ENCODE peak calls at places on chromosomes 4 and X, in six cellular contexts. A is WTC11, F is right lobe of liver, V is IMR-90, D is fibroblast of mammary gland, X is cardiac muscle cell. O is an unnamed sample.

GRCh38 chr4:156362581-156362980 is 408.9 kb upstream of the CTSO start:
- DNase-seq in A (no peak), F (no peak), V (peak; percentile 62), D (peak; percentile 50), X (peak; percentile 3), O (no peak)

GRCh38 chrX:39709364-39709763 is 388.4 kb downstream of the BCOR start:
- DNase-seq in A (no peak), F (no peak), V (no peak), D (no peak), X (no peak), O (no peak)

GRCh38 chrX:70970482-70970999 is 39.6 kb upstream of the SLC7A3 start:
- DNase-seq in A (no peak), F (no peak), V (peak; percentile 16), D (peak; percentile 25), X (peak; percentile 36), O (no peak)

GRCh38 chrX:136210243-136210642 is 41.0 kb downstream of the MAP7D3 start:
- DNase-seq in A (no peak), F (no peak), V (no peak), D (no peak), X (peak; percentile 29), O (no peak)

GRCh38 chr4:39045791-39046221 is 13.6 kb upstream of the TMEM156 start:
- DNase-seq in A (no peak), F (peak; percentile 38), V (peak; percentile 21), D (no peak), X (peak; percentile 47), O (no peak)

GRCh38 chr4:98519268-98519993 is 139.0 kb downstream of the TSPAN5 start:
- DNase-seq in A (no peak), F (no peak), V (peak; percentile 76), D (peak; percentile 72), X (peak; percentile 87), O (no peak)

GRCh38 chr4:145098675-145099037 is 545 bp downstream of the ABCE1 start:
- DNase-seq in A (no peak), F (no peak), V (peak; percentile 66), D (peak; percentile 75), X (peak; percentile 57), O (peak; percentile 37)

GRCh38 chr4:766152-766515 is 59.8 kb downstream of the CPLX1 start:
- DNase-seq in A (no peak), F (no peak), V (peak; percentile 56), D (peak; percentile 71), X (peak; percentile 33), O (no peak)

GRCh38 chr4:79227896-79228295 is 98.0 kb downstream of the NAA11 start:
- DNase-seq in A (no peak), F (no peak), V (no peak), D (peak; percentile 8), X (peak; percentile 70), O (no peak)

GRCh38 chrX:16469870-16470269 is 180.1 kb upstream of the S100G start:
- DNase-seq in A (peak; percentile 29), F (no peak), V (no peak), D (no peak), X (no peak), O (no peak)

GRCh38 chr4:140144937-140145336 is 9.0 kb downstream of the MAML3 start:
- DNase-seq in A (no peak), F (no peak), V (no peak), D (no peak), X (no peak), O (no peak)
- TF ChIP-seq CTCF in A (no peak), F (no peak), V (no peak), D (no peak), X (no peak), O (no peak)

GRCh38 chrX:139091086-139091485 is 379.6 kb upstream of the FGF13 start:
- DNase-seq in A (no peak), F (no peak), V (no peak), D (no peak), X (no peak), O (no peak)
- TF ChIP-seq CTCF in A (no peak), F (no peak), V (no peak), D (no peak), X (no peak), O (no peak)

DNA sequence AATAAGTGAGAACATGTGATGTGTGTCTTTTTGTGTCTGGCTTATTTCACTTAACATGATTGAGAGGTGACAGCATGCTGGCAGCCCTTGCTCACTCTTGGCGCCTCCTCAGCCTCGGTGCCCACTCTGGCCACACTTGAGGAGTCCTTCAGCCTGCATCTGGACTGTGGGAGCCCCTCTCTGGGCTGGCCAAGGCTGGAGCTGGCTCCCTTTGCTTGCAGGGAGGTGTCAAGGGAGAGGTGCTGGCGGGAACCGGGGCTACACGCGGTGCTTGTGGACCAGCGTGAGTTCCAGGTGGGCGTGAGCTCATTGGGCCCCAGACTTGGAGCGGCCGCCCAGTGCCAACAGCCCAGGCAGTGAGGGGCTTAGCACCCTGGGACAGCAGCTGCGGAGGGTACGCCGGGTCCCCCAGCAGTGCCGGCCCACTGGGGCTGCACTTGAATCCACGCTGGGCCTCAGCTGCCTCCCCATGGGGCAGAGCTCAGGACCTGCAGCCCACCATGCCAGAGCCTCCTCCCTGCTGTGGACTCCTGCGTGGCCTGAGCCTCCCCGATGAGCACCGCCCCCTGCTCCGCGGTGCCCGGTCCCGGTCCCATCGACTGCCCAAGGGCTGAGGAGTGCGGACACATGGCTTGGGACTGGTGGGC is 658.6 kb downstream of the GRXCR1 start:
- DNase-seq in A (no peak), F (no peak), V (no peak), D (no peak), X (no peak), O (no peak)
- TF ChIP-seq CTCF in A (no peak), F (no peak), V (no peak), D (no peak), X (no peak), O (no peak)

GRCh38 chr4:122762966-122763716 is 30.6 kb downstream of the BBS12 start:
- DNase-seq in A (no peak), F (no peak), V (no peak), D (no peak), X (no peak), O (no peak)

GRCh38 chr4:122755675-122756074 is 23.2 kb downstream of the BBS12 start:
- DNase-seq in A (no peak), F (no peak), V (no peak), D (no peak), X (no peak), O (no peak)

GRCh38 chr4:122758033-122758432 is 25.5 kb downstream of the BBS12 start:
- DNase-seq in A (no peak), F (no peak), V (peak; percentile 51), D (peak; percentile 57), X (peak; percentile 58), O (peak; percentile 22)

GRCh38 chr4:122762520-122762919 is 30.0 kb downstream of the BBS12 start:
- DNase-seq in A (no peak), F (no peak), V (no peak), D (no peak), X (no peak), O (no peak)

GRCh38 chr4:122759639-122760310 is 27.3 kb downstream of the BBS12 start:
- DNase-seq in A (no peak), F (no peak), V (peak; percentile 46), D (peak; percentile 40), X (peak; percentile 39), O (no peak)
- TF ChIP-seq CTCF in A (peak; percentile 12), F (no peak), V (peak; percentile 55), D (peak; percentile 65), X (peak; percentile 58), O (no peak)

GRCh38 chr4:124943938-124944337 is 231.4 kb upstream of the ANKRD50 start:
- DNase-seq in A (no peak), F (no peak), V (no peak), D (no peak), X (no peak), O (no peak)
- TF ChIP-seq CTCF in A (peak; percentile 13), F (no peak), V (no peak), D (no peak), X (no peak), O (peak; percentile 11)

DNA sequence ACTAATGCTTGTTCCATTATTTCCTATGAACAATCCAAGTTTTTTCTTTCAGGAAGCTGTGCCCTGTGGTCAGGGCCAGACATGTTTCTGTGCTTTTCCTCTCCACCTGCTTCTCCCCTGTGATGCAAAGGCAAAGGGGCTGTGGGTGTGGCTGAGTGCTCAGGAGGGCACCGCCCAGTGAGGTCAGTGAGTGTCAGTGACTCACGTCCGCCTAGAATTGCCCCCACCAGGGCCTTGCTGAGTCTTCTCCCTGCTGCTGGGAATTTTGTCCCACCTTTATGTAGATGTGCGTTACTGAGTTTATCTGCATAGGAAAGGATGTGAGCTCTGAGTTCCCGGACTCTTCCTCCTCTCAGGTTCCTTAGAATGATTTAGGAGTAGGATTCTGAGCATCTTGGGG is 283.2 kb downstream of the DCHS2 start:
- DNase-seq in A (peak; percentile 44), F (no peak), V (no peak), D (peak; percentile 59), X (no peak), O (no peak)
- TF ChIP-seq CTCF in A (no peak), F (no peak), V (no peak), D (no peak), X (no peak), O (no peak)

O was measured in GM13977.